ENCODE peak calls at places on chromosomes 12 and 14, in five cellular contexts. T is astrocyte, G is upper lobe of right lung, N is PC-9, O is A673. B is an unnamed sample.

GRCh38 chr14:40944521-40944920 is 662.2 kb upstream of the LRFN5 start:
- DNase-seq in T (no peak), G (no peak), N (no peak), O (no peak), B (no peak)

GRCh38 chr14:36511981-36512584 is 7.9 kb downstream of the NKX2-1 start:
- DNase-seq in T (no peak), G (no peak), N (no peak), O (no peak), B (no peak)

GRCh38 chr12:70812124-70812523 is 108.4 kb downstream of the PTPRR start:
- DNase-seq in T (no peak), G (no peak), N (no peak), O (no peak), B (no peak)

GRCh38 chr12:112196476-112196875 is 71.1 kb downstream of the TRAFD1 start:
- DNase-seq in T (no peak), G (no peak), N (no peak), O (no peak), B (no peak)

GRCh38 chr14:96104469-96105057 is 65.4 kb downstream of the C14orf132 start:
- DNase-seq in T (peak; percentile 98), G (peak; percentile 83), N (peak; percentile 88), O (no peak), B (peak; percentile 70)

GRCh38 chr14:76917759-76918175 is 91.6 kb downstream of the LRRC74A start:
- DNase-seq in T (no peak), G (peak; percentile 79), N (no peak), O (peak; percentile 76), B (no peak)

GRCh38 chr14:75088566-75089373 is 19.3 kb downstream of the ZC2HC1C start:
- DNase-seq in T (peak; percentile 23), G (no peak), N (peak; percentile 59), O (peak; percentile 82), B (no peak)

GRCh38 chr12:103423061-103423473 is 72.7 kb downstream of the C12orf42 start:
- DNase-seq in T (no peak), G (no peak), N (no peak), O (no peak), B (no peak)

GRCh38 chr12:26845057-26845666 is 12.2 kb upstream of the ITPR2 start:
- DNase-seq in T (no peak), G (peak; percentile 73), N (no peak), O (peak; percentile 51), B (no peak)

GRCh38 chr14:85534914-85535313 is 5.0 kb downstream of the FLRT2 start:
- DNase-seq in T (no peak), G (no peak), N (no peak), O (peak; percentile 54), B (no peak)

GRCh38 chr12:47222960-47223847 is 143.4 kb upstream of the AMIGO2 start:
- DNase-seq in T (no peak), G (no peak), N (no peak), O (peak; percentile 82), B (no peak)

GRCh38 chr14:79044894-79045624 is 874.9 kb downstream of the NRXN3 start:
- DNase-seq in T (peak; percentile 91), G (no peak), N (peak; percentile 60), O (no peak), B (peak; percentile 98)

GRCh38 chr14:91186515-91187066 is 57.9 kb downstream of the GPR68 start:
- DNase-seq in T (no peak), G (no peak), N (no peak), O (no peak), B (no peak)

GRCh38 chr12:130932061-130932650 is 21.6 kb upstream of the ADGRD1 start:
- DNase-seq in T (no peak), G (no peak), N (no peak), O (no peak), B (no peak)

GRCh38 chr12:116482859-116483258 is 76.3 kb upstream of the MAP1LC3B2 start:
- DNase-seq in T (no peak), G (no peak), N (no peak), O (no peak), B (no peak)

GRCh38 chr12:116478243-116478773 is 80.9 kb upstream of the MAP1LC3B2 start:
- DNase-seq in T (no peak), G (no peak), N (no peak), O (no peak), B (no peak)

GRCh38 chr12:116481726-116482125 is 77.5 kb upstream of the MAP1LC3B2 start:
- DNase-seq in T (no peak), G (no peak), N (no peak), O (no peak), B (no peak)

GRCh38 chr12:116483959-116484699 is 75.1 kb upstream of the MAP1LC3B2 start:
- DNase-seq in T (no peak), G (no peak), N (no peak), O (no peak), B (no peak)

GRCh38 chr12:116480210-116480818 is 78.9 kb upstream of the MAP1LC3B2 start:
- DNase-seq in T (no peak), G (no peak), N (no peak), O (no peak), B (no peak)
- H3K27ac ChIP-seq in T (no peak overlapping the region), G (no peak overlapping the region), N (no peak overlapping the region), O (no peak overlapping the region), B (no peak overlapping the region)

GRCh38 chr12:55746147-55746912 is 3.4 kb downstream of the GDF11 start:
- DNase-seq in T (peak; percentile 34), G (no peak), N (no peak), O (no peak), B (no peak)

GRCh38 chr12:55742719-55743130 is at the start of gene GDF11:
- DNase-seq in T (peak; percentile 64), G (peak; percentile 83), N (peak; percentile 49), O (peak; percentile 92), B (no peak)

GRCh38 chr12:55743131-55743921 is 404 bp downstream of the GDF11 start:
- DNase-seq in T (peak; percentile 47), G (peak; percentile 84), N (peak; percentile 60), O (peak; percentile 86), B (no peak)

GRCh38 chr12:55745361-55746146 is 2.6 kb downstream of the GDF11 start:
- DNase-seq in T (no peak), G (no peak), N (no peak), O (peak; percentile 97), B (no peak)

DNA sequence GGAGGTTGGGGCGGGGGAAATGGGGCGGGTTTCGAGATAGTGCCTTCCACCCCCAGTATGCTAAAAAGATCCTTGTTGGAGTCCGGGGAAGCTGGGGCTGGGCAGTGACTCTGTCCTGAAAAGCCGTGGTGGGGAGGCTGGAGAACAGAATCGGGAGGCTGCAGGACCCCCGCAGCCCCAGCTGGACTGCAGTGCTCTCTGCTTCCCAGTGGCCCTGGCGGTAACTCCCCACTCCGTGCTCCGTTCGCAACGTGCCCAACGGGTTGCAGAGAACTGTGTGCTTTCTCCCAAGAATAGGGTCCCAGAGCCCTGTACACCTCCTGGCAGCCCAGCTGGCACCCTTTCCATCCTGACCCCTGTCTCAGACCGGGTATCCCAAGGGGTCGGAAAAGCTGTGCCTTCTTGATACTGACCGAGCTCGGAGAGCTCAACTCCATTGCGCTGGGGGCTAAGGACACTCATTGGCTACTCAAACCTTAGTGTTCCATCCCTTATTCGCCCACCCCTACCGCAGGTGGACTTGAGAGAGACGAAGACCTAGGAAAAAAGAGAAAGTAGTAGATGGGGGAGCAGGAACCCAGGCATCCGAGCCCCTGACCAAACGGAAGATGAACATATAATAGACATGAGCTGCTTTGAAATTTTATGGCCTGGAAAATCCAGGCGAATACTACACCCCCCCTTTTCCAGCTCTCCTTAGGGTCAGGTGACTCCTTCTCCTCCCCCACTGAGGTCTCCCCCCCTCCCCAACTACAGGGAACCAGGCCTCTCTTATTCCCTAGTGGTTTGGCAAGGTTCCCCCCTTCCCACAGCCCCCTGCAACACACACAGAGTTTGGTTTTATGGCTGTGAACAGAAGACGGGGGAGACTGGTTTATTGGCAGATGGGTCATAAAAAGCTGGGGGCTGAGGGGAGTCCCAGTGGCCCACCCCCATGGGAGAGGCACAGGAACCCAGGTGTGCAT is 1.3 kb downstream of the GDF11 start:
- DNase-seq in T (no peak), G (no peak), N (no peak), O (no peak), B (no peak)
- H3K27ac ChIP-seq in T (no peak overlapping the region), G (peak overlapping the region; percentile 42), N (no peak overlapping the region), O (peak overlapping the region; percentile 80), B (no peak overlapping the region)

GRCh38 chr14:54564071-54564798 is 2.7 kb upstream of the SAMD4A start:
- DNase-seq in T (peak; percentile 27), G (no peak), N (no peak), O (peak; percentile 67), B (no peak)
- H3K27ac ChIP-seq in T (peak overlapping the region; percentile 88), G (peak overlapping the region; percentile 94), N (peak overlapping the region; percentile 71), O (peak overlapping the region; percentile 77), B (peak overlapping the region; percentile 95)

DNA sequence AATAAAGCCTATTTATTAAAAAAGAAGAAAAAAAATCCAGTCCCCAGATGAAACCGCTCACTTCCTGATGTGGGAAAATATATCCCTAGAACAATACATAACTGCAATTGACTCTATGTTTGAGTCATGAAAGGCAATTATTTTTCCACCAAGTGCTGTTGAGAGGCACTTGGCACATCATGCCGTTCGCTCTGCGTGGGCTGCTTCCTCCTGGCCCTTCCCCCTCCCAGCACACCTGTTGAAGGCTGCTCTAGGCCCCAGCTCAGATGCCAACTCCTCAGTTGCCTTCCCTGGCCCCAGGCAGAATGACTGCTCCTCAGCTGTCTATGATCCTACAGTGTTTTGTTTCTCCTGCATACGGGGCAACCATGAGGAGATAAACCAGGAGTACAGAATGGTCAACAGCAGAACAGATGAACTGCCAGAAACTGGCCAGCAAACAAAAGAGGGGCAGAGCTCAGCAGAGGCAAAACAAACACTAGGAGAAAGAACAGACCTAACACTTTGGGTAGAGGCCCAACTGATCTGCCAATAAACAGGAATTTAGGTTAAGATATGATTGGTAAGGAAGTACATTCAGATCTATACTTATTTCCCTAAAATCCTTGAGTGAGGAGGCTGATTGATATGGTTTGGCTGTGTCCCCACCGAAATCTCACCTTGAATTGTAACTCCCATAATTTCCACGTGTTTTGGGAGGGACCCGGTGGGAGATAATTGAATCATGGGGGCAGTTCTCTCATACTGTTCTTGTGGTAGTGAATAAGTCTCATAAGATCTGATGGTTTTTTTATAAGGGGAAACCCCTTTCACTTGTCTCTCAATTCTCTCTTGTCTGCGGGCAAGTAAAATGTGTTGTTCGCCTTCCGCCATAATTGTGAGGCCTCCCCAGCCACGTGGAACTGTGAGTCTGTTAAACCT is 58.7 kb downstream of the SLC38A1 start:
- DNase-seq in T (peak; percentile 25), G (peak; percentile 84), N (no peak), O (peak; percentile 32), B (peak; percentile 81)
- H3K27ac ChIP-seq in T (no peak overlapping the region), G (peak overlapping the region; percentile 39), N (peak overlapping the region; percentile 38), O (no peak overlapping the region), B (peak overlapping the region; percentile 46)

DNA sequence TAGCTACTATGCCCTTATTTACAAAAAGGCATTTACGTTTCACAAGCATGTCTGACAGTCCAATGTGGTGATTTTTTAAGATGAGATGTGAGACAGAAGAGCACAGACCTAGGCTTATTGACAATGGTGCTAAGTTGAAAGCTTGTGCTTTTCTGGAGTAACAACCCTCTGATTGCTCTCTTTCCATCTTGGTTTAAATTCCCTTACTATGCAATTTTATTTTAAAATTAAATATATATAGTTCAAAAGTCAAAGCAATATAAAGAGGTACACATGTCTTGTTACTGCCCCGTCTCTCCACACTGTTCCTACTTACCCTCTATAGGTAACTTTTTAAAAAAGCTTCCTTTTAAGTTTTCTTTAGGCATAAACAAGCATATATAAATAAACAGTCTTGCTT is 39.4 kb upstream of the BBS10 start:
- DNase-seq in T (no peak), G (no peak), N (no peak), O (no peak), B (no peak)
- H3K27ac ChIP-seq in T (no peak overlapping the region), G (no peak overlapping the region), N (no peak overlapping the region), O (no peak overlapping the region), B (no peak overlapping the region)

GRCh38 chr14:28467611-28468010 is 299.0 kb upstream of the FOXG1 start:
- DNase-seq in T (no peak), G (no peak), N (no peak), O (no peak), B (no peak)
- H3K27ac ChIP-seq in T (no peak overlapping the region), G (no peak overlapping the region), N (no peak overlapping the region), O (no peak overlapping the region), B (no peak overlapping the region)

GRCh38 chr12:100718212-100718611 is 76.4 kb upstream of the ANO4 start:
- DNase-seq in T (peak; percentile 1), G (no peak), N (no peak), O (peak; percentile 26), B (no peak)
- H3K27ac ChIP-seq in T (no peak overlapping the region), G (no peak overlapping the region), N (no peak overlapping the region), O (no peak overlapping the region), B (peak overlapping the region; percentile 2)